ENCODE peak calls at places on chromosomes 11 and 22, in eight cellular contexts. C is activated T-helper 1 cell treated with anti-CD3 and anti-CD28 coated beads, Interleukin-12 subunit alpha, Interleukin-12 subunit beta, Interleukin-2, Interleukin-4 antibody, amounts not matched to agents 30 ng/mL and 10 ng/mL and 1 ng/mL, durations not matched to agents 14 hours and 24 hours and 36 hours; S is CD4-positive, alpha-beta T cell; W is mesenchymal stem cell; I is brain microvascular endothelial cell; X is NCI-H1930; B is NCI-H2081; K is C1 segment of cervical spinal cord. U is an unnamed sample.

GRCh38 chr11:60985991-60986915 is 14.8 kb downstream of the CD6 start:
- DNase-seq in I (peak), W (no peak), X (no peak), K (no peak), B (no peak), C (peak), S (peak), U (no peak)

GRCh38 chr22:45212306-45212709 is 28.4 kb downstream of the KIAA0930 start:
- DNase-seq in W (peak), B (no peak), X (no peak), I (peak), C (no peak), S (no peak), K (peak), U (peak)

GRCh38 chr11:122248130-122248529 is 132.1 kb upstream of the BLID start:
- DNase-seq in C (no peak), X (no peak), S (no peak), K (no peak), W (no peak), B (peak), I (no peak), U (no peak)

GRCh38 chr11:117230286-117230961 is 1.4 kb downstream of the PCSK7 start:
- DNase-seq in X (no peak), K (no peak), S (no peak), C (peak), I (no peak), W (no peak), B (no peak), U (no peak)

GRCh38 chr11:117074122-117074521 is 24.1 kb downstream of the SIK3 start:
- DNase-seq in W (no peak), S (no peak), K (no peak), I (no peak), C (no peak), B (no peak), X (no peak), U (no peak)

GRCh38 chr11:128621491-128622136 is 34.3 kb upstream of the ETS1 start:
- DNase-seq in B (no peak), I (peak), K (no peak), X (no peak), W (peak), S (no peak), C (no peak), U (no peak)

GRCh38 chr11:129375731-129376657 is at the start of gene BARX2:
- DNase-seq in W (peak), C (peak), I (peak), B (peak), S (no peak), K (no peak), X (peak), U (no peak)

GRCh38 chr11:12232819-12233601 is 122.6 kb downstream of the MICAL2 start:
- DNase-seq in B (no peak), S (no peak), K (no peak), X (no peak), C (no peak), W (peak), I (peak), U (no peak)

GRCh38 chr11:78040691-78041379 is 17.8 kb upstream of the KCTD14 start:
- DNase-seq in S (no peak), W (no peak), B (no peak), X (no peak), C (no peak), K (no peak), I (peak), U (no peak)

GRCh38 chr11:64802370-64803162 is 448 bp downstream of the MAP4K2 start:
- DNase-seq in W (peak), I (no peak), K (no peak), B (peak), S (no peak), C (peak), X (no peak), U (no peak)

GRCh38 chr11:30830666-30831065 is 244.5 kb upstream of the MPPED2 start:
- DNase-seq in S (no peak), K (no peak), X (no peak), C (no peak), I (no peak), W (peak), B (no peak), U (no peak)

GRCh38 chr11:121035823-121036222 is 11.9 kb downstream of the TBCEL start:
- DNase-seq in B (no peak), X (no peak), S (no peak), K (no peak), C (no peak), I (no peak), W (peak), U (no peak)

GRCh38 chr22:48753381-48753730 is 1074.3 kb downstream of the BRD1 start:
- DNase-seq in I (no peak), X (no peak), W (no peak), C (no peak), K (no peak), S (no peak), B (no peak), U (no peak)

GRCh38 chr11:121512468-121513465 is 60.0 kb upstream of the SORL1-AS1 start:
- DNase-seq in B (no peak), I (no peak), K (no peak), X (no peak), C (no peak), W (no peak), S (no peak), U (no peak)

GRCh38 chr11:60831501-60832079 is 10.3 kb upstream of the CCDC86 start:
- DNase-seq in W (peak), B (peak), C (no peak), S (no peak), I (no peak), K (no peak), X (no peak), U (no peak)

GRCh38 chr11:134223066-134223465 is 701 bp downstream of the NCAPD3 start:
- DNase-seq in B (no peak), C (no peak), I (no peak), X (no peak), W (no peak), S (no peak), K (no peak), U (no peak)

GRCh38 chr11:117824571-117825537 is at the start of gene FXYD2:
- DNase-seq in W (peak), I (no peak), K (no peak), S (no peak), C (no peak), B (no peak), X (no peak), U (no peak)

GRCh38 chr11:76193219-76193618 is 13.1 kb downstream of the WNT11 start:
- DNase-seq in B (no peak), W (no peak), X (no peak), K (no peak), I (no peak), S (no peak), C (no peak), U (no peak)

GRCh38 chr11:2092956-2093412 is 46.2 kb downstream of the IGF2 start:
- DNase-seq in C (no peak), W (peak), X (no peak), K (no peak), I (peak), B (peak), S (peak), U (no peak)

GRCh38 chr11:19868281-19868821 is 155.7 kb downstream of the NAV2 start:
- DNase-seq in X (no peak), I (peak), B (peak), K (no peak), C (no peak), S (no peak), W (no peak), U (peak)

GRCh38 chr11:101091781-101092180 is 37.8 kb downstream of the PGR start:
- DNase-seq in I (no peak), B (peak), X (no peak), K (no peak), S (no peak), W (no peak), C (no peak), U (no peak)

GRCh38 chr11:25943777-25944661 is 387.9 kb upstream of the ANO3 start:
- DNase-seq in S (no peak), C (no peak), B (no peak), K (no peak), X (no peak), W (no peak), I (no peak), U (no peak)

GRCh38 chr11:99171330-99171729 is 150.6 kb downstream of the CNTN5 start:
- DNase-seq in X (no peak), S (no peak), K (no peak), B (no peak), C (no peak), W (no peak), I (no peak), U (no peak)

GRCh38 chr11:28366549-28367341 is 258.6 kb downstream of the METTL15 start:
- DNase-seq in X (no peak), I (peak), W (peak), K (no peak), B (no peak), C (no peak), S (no peak), U (no peak)

GRCh38 chr11:78414321-78415051 is 3.1 kb downstream of the GAB2 start:
- DNase-seq in B (no peak), I (no peak), W (peak), S (no peak), K (no peak), X (no peak), C (no peak), U (no peak)

GRCh38 chr11:68966894-68967780 is 13.6 kb downstream of the MRGPRD start:
- DNase-seq in I (no peak), W (no peak), K (no peak), B (no peak), S (no peak), C (no peak), X (no peak), U (no peak)

GRCh38 chr11:9753031-9753430 is 89.2 kb downstream of the SWAP70 start:
- DNase-seq in I (peak), C (no peak), W (peak), S (no peak), K (no peak), B (no peak), X (no peak), U (no peak)

GRCh38 chr22:47245286-47245685 is 482.8 kb downstream of the TBC1D22A start:
- DNase-seq in C (no peak), K (no peak), B (no peak), W (no peak), I (no peak), S (no peak), X (no peak), U (no peak)

GRCh38 chr11:122727101-122727929 is 71.8 kb downstream of the UBASH3B start:
- DNase-seq in X (no peak), S (no peak), I (no peak), B (no peak), K (no peak), W (peak), C (peak), U (no peak)

GRCh38 chr11:34251640-34251980 is 106.2 kb downstream of the ABTB2 start:
- DNase-seq in C (no peak), K (no peak), B (no peak), W (no peak), I (peak), S (no peak), X (no peak), U (no peak)

GRCh38 chr11:1934326-1935155 is 12.6 kb upstream of the MRPL23 start:
- DNase-seq in K (no peak), B (no peak), W (no peak), X (no peak), S (no peak), I (no peak), C (no peak), U (no peak)

GRCh38 chr22:25754527-25755202 is 12.7 kb downstream of the MYO18B start:
- DNase-seq in I (peak), W (peak), B (no peak), K (no peak), S (no peak), X (no peak), C (no peak), U (no peak)

GRCh38 chr11:28860898-28861297 is 752.7 kb downstream of the METTL15 start:
- DNase-seq in C (no peak), S (no peak), I (peak), K (no peak), W (peak), X (no peak), B (no peak), U (no peak)

GRCh38 chr22:19775496-19776325 is 15.1 kb downstream of the TBX1 start:
- DNase-seq in X (no peak), C (no peak), S (no peak), B (no peak), W (no peak), I (no peak), K (no peak), U (no peak)

GRCh38 chr11:113436672-113437252 is 38.4 kb downstream of the DRD2 start:
- DNase-seq in K (no peak), S (no peak), B (no peak), C (no peak), I (no peak), W (no peak), X (no peak), U (no peak)

GRCh38 chr11:9711454-9712307 is 47.8 kb downstream of the SWAP70 start:
- DNase-seq in S (no peak), W (no peak), B (no peak), K (no peak), X (no peak), I (no peak), C (no peak), U (no peak)

GRCh38 chr11:96464695-96465307 is 75.0 kb downstream of the JRKL start:
- DNase-seq in I (peak), X (peak), W (peak), C (no peak), B (peak), S (no peak), K (no peak), U (no peak)

GRCh38 chr11:78901831-78902230 is 327.2 kb upstream of the NARS2 start:
- DNase-seq in B (no peak), I (no peak), W (no peak), K (no peak), X (no peak), S (no peak), C (no peak), U (no peak)

GRCh38 chr11:16041207-16041606 is 315.1 kb downstream of the SOX6 start:
- DNase-seq in X (no peak), C (no peak), I (no peak), S (no peak), W (no peak), B (no peak), K (no peak), U (no peak)